ENCODE peak calls at places on chromosome 20, in nine cellular contexts. One of them, this sample, is unnamed.

GRCh38 chr20:63521602-63522001 is 1.0 kb downstream of the PPDPF start:
- DNase-seq in left lung: peak
- DNase-seq in mesenchymal stem cell: peak
- DNase-seq in epithelial cell of proximal tubule: no peak
- DNase-seq in choroid plexus epithelial cell: peak
- DNase-seq in adrenal gland: no peak
- DNase-seq in cardiac fibroblast: no peak
- DNase-seq in AG04450: no peak
- DNase-seq in naive thymus-derived CD4-positive, alpha-beta T cell: no peak
- DNase-seq in this sample: no peak

GRCh38 chr20:38247166-38247509 is 13.4 kb downstream of the KIAA1755 start:
- DNase-seq in mesenchymal stem cell: no peak
- DNase-seq in epithelial cell of proximal tubule: no peak
- DNase-seq in AG04450: no peak
- DNase-seq in cardiac fibroblast: no peak
- DNase-seq in naive thymus-derived CD4-positive, alpha-beta T cell: no peak
- DNase-seq in choroid plexus epithelial cell: no peak
- DNase-seq in left lung: no peak
- DNase-seq in adrenal gland: no peak
- DNase-seq in this sample: no peak

GRCh38 chr20:34042286-34042685 is 48.6 kb downstream of the RALY start:
- DNase-seq in left lung: no peak
- DNase-seq in mesenchymal stem cell: no peak
- DNase-seq in AG04450: no peak
- DNase-seq in choroid plexus epithelial cell: no peak
- DNase-seq in adrenal gland: no peak
- DNase-seq in naive thymus-derived CD4-positive, alpha-beta T cell: no peak
- DNase-seq in epithelial cell of proximal tubule: no peak
- DNase-seq in cardiac fibroblast: no peak
- DNase-seq in this sample: peak

GRCh38 chr20:51338692-51339440 is 203.7 kb downstream of the NFATC2 start:
- DNase-seq in naive thymus-derived CD4-positive, alpha-beta T cell: no peak
- DNase-seq in adrenal gland: no peak
- DNase-seq in AG04450: no peak
- DNase-seq in cardiac fibroblast: peak
- DNase-seq in choroid plexus epithelial cell: peak
- DNase-seq in left lung: no peak
- DNase-seq in mesenchymal stem cell: peak
- DNase-seq in epithelial cell of proximal tubule: no peak
- DNase-seq in this sample: no peak

GRCh38 chr20:57361517-57361916 is 10.5 kb downstream of the RAE1 start:
- DNase-seq in cardiac fibroblast: peak
- DNase-seq in mesenchymal stem cell: peak
- DNase-seq in adrenal gland: no peak
- DNase-seq in choroid plexus epithelial cell: peak
- DNase-seq in epithelial cell of proximal tubule: peak
- DNase-seq in left lung: no peak
- DNase-seq in naive thymus-derived CD4-positive, alpha-beta T cell: no peak
- DNase-seq in AG04450: peak
- DNase-seq in this sample: no peak

GRCh38 chr20:53070714-53071392 is 98.7 kb downstream of the TSHZ2 start:
- DNase-seq in AG04450: no peak
- DNase-seq in cardiac fibroblast: no peak
- DNase-seq in choroid plexus epithelial cell: no peak
- DNase-seq in left lung: no peak
- DNase-seq in naive thymus-derived CD4-positive, alpha-beta T cell: no peak
- DNase-seq in mesenchymal stem cell: peak
- DNase-seq in epithelial cell of proximal tubule: no peak
- DNase-seq in adrenal gland: no peak
- DNase-seq in this sample: no peak

GRCh38 chr20:62768815-62769287 is 27.4 kb upstream of the MRGBP start:
- DNase-seq in mesenchymal stem cell: no peak
- DNase-seq in choroid plexus epithelial cell: peak
- DNase-seq in AG04450: peak
- DNase-seq in left lung: peak
- DNase-seq in adrenal gland: peak
- DNase-seq in cardiac fibroblast: no peak
- DNase-seq in naive thymus-derived CD4-positive, alpha-beta T cell: no peak
- DNase-seq in epithelial cell of proximal tubule: no peak
- DNase-seq in this sample: no peak

GRCh38 chr20:56626367-56627121 is 2.6 kb upstream of the TFAP2C start:
- DNase-seq in AG04450: no peak
- DNase-seq in mesenchymal stem cell: peak
- DNase-seq in adrenal gland: peak
- DNase-seq in naive thymus-derived CD4-positive, alpha-beta T cell: no peak
- DNase-seq in cardiac fibroblast: no peak
- DNase-seq in left lung: peak
- DNase-seq in choroid plexus epithelial cell: peak
- DNase-seq in epithelial cell of proximal tubule: no peak
- DNase-seq in this sample: peak

GRCh38 chr20:11676618-11677289 is 240.9 kb upstream of the BTBD3 start:
- DNase-seq in left lung: no peak
- DNase-seq in epithelial cell of proximal tubule: no peak
- DNase-seq in adrenal gland: peak
- DNase-seq in naive thymus-derived CD4-positive, alpha-beta T cell: no peak
- DNase-seq in choroid plexus epithelial cell: peak
- DNase-seq in AG04450: peak
- DNase-seq in mesenchymal stem cell: peak
- DNase-seq in cardiac fibroblast: peak
- DNase-seq in this sample: peak

GRCh38 chr20:53594068-53595017 is 704 bp upstream of the ZNF217 start:
- DNase-seq in adrenal gland: peak
- DNase-seq in cardiac fibroblast: peak
- DNase-seq in epithelial cell of proximal tubule: no peak
- DNase-seq in AG04450: peak
- DNase-seq in naive thymus-derived CD4-positive, alpha-beta T cell: peak
- DNase-seq in mesenchymal stem cell: peak
- DNase-seq in left lung: peak
- DNase-seq in choroid plexus epithelial cell: peak
- DNase-seq in this sample: peak

GRCh38 chr20:16350465-16350864 is 222.8 kb downstream of the KIF16B start:
- DNase-seq in adrenal gland: no peak
- DNase-seq in mesenchymal stem cell: no peak
- DNase-seq in cardiac fibroblast: peak
- DNase-seq in epithelial cell of proximal tubule: peak
- DNase-seq in naive thymus-derived CD4-positive, alpha-beta T cell: no peak
- DNase-seq in left lung: no peak
- DNase-seq in choroid plexus epithelial cell: peak
- DNase-seq in AG04450: no peak
- DNase-seq in this sample: no peak

GRCh38 chr20:19824861-19825260 is 66.8 kb downstream of the RIN2 start:
- DNase-seq in epithelial cell of proximal tubule: no peak
- DNase-seq in choroid plexus epithelial cell: no peak
- DNase-seq in adrenal gland: no peak
- DNase-seq in AG04450: no peak
- DNase-seq in mesenchymal stem cell: peak
- DNase-seq in left lung: no peak
- DNase-seq in cardiac fibroblast: peak
- DNase-seq in naive thymus-derived CD4-positive, alpha-beta T cell: no peak
- DNase-seq in this sample: no peak

GRCh38 chr20:19823216-19823615 is 65.2 kb downstream of the RIN2 start:
- DNase-seq in cardiac fibroblast: peak
- DNase-seq in left lung: no peak
- DNase-seq in AG04450: no peak
- DNase-seq in choroid plexus epithelial cell: no peak
- DNase-seq in epithelial cell of proximal tubule: no peak
- DNase-seq in adrenal gland: no peak
- DNase-seq in naive thymus-derived CD4-positive, alpha-beta T cell: no peak
- DNase-seq in mesenchymal stem cell: no peak
- DNase-seq in this sample: no peak

GRCh38 chr20:19826179-19826914 is 68.3 kb downstream of the RIN2 start:
- DNase-seq in choroid plexus epithelial cell: no peak
- DNase-seq in mesenchymal stem cell: no peak
- DNase-seq in left lung: no peak
- DNase-seq in AG04450: no peak
- DNase-seq in adrenal gland: no peak
- DNase-seq in cardiac fibroblast: no peak
- DNase-seq in naive thymus-derived CD4-positive, alpha-beta T cell: no peak
- DNase-seq in epithelial cell of proximal tubule: no peak
- DNase-seq in this sample: no peak

GRCh38 chr20:19821605-19822004 is 63.5 kb downstream of the RIN2 start:
- DNase-seq in adrenal gland: no peak
- DNase-seq in AG04450: no peak
- DNase-seq in naive thymus-derived CD4-positive, alpha-beta T cell: no peak
- DNase-seq in choroid plexus epithelial cell: no peak
- DNase-seq in epithelial cell of proximal tubule: no peak
- DNase-seq in left lung: no peak
- DNase-seq in mesenchymal stem cell: no peak
- DNase-seq in cardiac fibroblast: no peak
- DNase-seq in this sample: no peak

DNA sequence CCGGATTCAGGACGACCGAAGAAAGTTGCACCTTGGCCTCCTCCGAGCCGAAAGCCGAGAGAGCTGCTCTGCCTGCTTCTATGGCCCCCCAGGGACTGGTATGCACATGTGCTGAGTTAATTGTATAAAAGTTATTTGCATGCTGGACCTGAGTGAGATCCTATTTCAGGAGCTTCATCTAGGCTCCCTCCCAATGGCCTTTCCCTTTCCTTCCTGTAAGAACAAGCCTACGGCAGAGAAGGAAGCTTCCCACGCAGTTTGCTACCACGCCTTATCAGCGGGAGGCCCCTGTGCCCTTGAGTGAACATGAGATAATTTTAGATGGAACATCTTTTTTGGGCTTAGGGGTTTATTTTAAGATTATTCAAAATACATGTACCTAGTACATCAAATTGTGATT is 65.9 kb downstream of the RIN2 start:
- DNase-seq in cardiac fibroblast: no peak
- DNase-seq in epithelial cell of proximal tubule: no peak
- DNase-seq in mesenchymal stem cell: no peak
- DNase-seq in choroid plexus epithelial cell: no peak
- DNase-seq in naive thymus-derived CD4-positive, alpha-beta T cell: no peak
- DNase-seq in adrenal gland: no peak
- DNase-seq in left lung: no peak
- DNase-seq in AG04450: no peak
- DNase-seq in this sample: no peak
- H3K4me3 ChIP-seq in cardiac fibroblast: no peak
- H3K4me3 ChIP-seq in epithelial cell of proximal tubule: no peak
- H3K4me3 ChIP-seq in mesenchymal stem cell: no peak
- H3K4me3 ChIP-seq in choroid plexus epithelial cell: no peak
- H3K4me3 ChIP-seq in naive thymus-derived CD4-positive, alpha-beta T cell: no peak
- H3K4me3 ChIP-seq in adrenal gland: no peak
- H3K4me3 ChIP-seq in left lung: no peak
- H3K4me3 ChIP-seq in AG04450: no peak
- H3K4me3 ChIP-seq in this sample: no peak

DNA sequence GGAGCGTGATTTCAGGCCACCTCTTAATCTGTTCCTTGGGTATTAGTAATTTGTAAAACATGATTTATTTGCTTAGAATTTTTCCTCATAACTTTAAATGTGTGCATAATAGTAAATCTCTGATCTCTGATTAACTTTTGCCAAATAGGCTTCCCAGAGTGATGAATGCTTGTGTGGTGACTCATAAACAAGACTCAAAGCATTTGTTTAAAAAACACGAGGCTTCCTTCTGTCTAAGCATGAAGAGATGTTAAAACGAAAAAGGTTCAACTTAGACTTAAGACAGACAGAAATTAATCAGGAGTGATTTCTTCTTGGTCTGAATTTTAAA is 337.0 kb downstream of the CDH4 start:
- DNase-seq in AG04450: peak
- DNase-seq in naive thymus-derived CD4-positive, alpha-beta T cell: no peak
- DNase-seq in adrenal gland: no peak
- DNase-seq in mesenchymal stem cell: peak
- DNase-seq in left lung: no peak
- DNase-seq in epithelial cell of proximal tubule: peak
- DNase-seq in choroid plexus epithelial cell: peak
- DNase-seq in cardiac fibroblast: peak
- DNase-seq in this sample: no peak
- H3K4me3 ChIP-seq in AG04450: peak
- H3K4me3 ChIP-seq in naive thymus-derived CD4-positive, alpha-beta T cell: no peak
- H3K4me3 ChIP-seq in adrenal gland: no peak
- H3K4me3 ChIP-seq in mesenchymal stem cell: peak
- H3K4me3 ChIP-seq in left lung: no peak
- H3K4me3 ChIP-seq in epithelial cell of proximal tubule: peak
- H3K4me3 ChIP-seq in choroid plexus epithelial cell: no peak
- H3K4me3 ChIP-seq in cardiac fibroblast: no peak
- H3K4me3 ChIP-seq in this sample: no peak

DNA sequence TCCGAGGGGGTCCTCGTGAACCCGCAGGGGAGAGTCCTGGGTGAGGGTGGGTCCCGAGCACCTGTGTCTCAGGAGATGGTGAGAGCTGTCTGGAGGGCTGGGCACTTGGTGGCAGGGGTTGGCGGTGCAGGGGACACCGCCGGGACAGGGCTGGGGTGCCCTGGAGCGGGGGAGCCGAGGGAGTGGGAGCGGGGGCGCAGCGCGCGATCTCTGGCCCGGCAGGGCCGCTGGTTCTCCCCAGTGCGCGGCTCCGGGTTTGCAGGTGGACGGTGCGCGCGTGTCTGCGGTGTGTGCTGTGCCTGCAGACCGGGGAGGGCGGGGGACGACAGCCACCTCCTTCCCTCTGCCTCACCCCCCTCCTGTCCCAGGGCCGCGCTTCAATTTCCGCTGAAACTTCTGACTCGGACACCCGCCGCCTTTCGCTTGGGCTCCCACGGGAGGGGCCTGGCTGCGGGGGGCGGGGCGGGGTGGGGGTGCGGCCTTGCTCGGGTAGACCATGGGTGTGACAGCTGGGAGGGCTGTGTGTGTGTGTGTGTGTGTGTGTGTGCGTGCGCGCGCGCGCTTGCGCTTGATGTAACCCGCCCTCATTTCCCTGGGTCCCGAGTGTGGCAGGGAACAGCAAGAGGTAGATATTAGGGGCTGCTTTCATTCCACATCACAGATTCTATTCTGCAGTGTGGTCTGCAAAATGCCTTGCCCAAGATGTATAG is 1.2 kb downstream of the TRIB3 start:
- DNase-seq in AG04450: no peak
- DNase-seq in left lung: peak
- DNase-seq in cardiac fibroblast: peak
- DNase-seq in epithelial cell of proximal tubule: no peak
- DNase-seq in mesenchymal stem cell: peak
- DNase-seq in naive thymus-derived CD4-positive, alpha-beta T cell: peak
- DNase-seq in choroid plexus epithelial cell: peak
- DNase-seq in adrenal gland: peak
- DNase-seq in this sample: peak
- H3K4me3 ChIP-seq in AG04450: peak
- H3K4me3 ChIP-seq in left lung: peak
- H3K4me3 ChIP-seq in cardiac fibroblast: peak
- H3K4me3 ChIP-seq in epithelial cell of proximal tubule: peak
- H3K4me3 ChIP-seq in mesenchymal stem cell: peak
- H3K4me3 ChIP-seq in naive thymus-derived CD4-positive, alpha-beta T cell: peak
- H3K4me3 ChIP-seq in choroid plexus epithelial cell: peak
- H3K4me3 ChIP-seq in adrenal gland: peak
- H3K4me3 ChIP-seq in this sample: peak

DNA sequence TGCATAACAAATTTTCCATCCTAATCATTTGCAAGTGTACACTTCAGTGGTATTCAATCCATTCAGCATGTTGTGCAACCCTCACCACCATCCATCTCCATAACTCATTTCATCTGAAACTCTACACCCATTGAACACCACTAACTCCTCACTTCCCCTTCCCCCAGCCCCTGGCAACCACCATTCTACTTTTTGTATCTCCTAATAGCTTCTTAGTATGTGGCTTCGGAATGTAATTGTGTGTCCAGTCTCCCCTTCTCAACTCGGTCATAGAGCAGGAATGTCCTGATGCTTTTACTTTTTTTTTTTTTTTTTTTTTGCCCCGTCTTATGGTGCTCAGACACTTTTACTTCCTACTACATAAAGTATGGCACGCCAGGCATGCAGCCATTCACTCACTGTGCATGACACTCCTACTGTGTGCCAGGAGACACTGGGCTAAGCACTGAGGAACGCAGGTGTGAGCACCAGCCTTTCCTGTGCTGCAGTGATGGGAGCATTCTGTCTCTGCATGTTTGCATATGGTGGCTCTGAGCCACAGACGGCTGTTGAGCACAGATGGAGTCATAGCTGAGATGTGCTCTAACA is 15.3 kb downstream of the HCK start:
- DNase-seq in cardiac fibroblast: peak
- DNase-seq in naive thymus-derived CD4-positive, alpha-beta T cell: no peak
- DNase-seq in left lung: peak
- DNase-seq in epithelial cell of proximal tubule: no peak
- DNase-seq in mesenchymal stem cell: peak
- DNase-seq in AG04450: peak
- DNase-seq in adrenal gland: no peak
- DNase-seq in choroid plexus epithelial cell: peak
- DNase-seq in this sample: no peak
- H3K4me3 ChIP-seq in cardiac fibroblast: no peak
- H3K4me3 ChIP-seq in naive thymus-derived CD4-positive, alpha-beta T cell: no peak
- H3K4me3 ChIP-seq in left lung: no peak
- H3K4me3 ChIP-seq in epithelial cell of proximal tubule: no peak
- H3K4me3 ChIP-seq in mesenchymal stem cell: peak
- H3K4me3 ChIP-seq in AG04450: no peak
- H3K4me3 ChIP-seq in adrenal gland: no peak
- H3K4me3 ChIP-seq in choroid plexus epithelial cell: no peak
- H3K4me3 ChIP-seq in this sample: no peak